ENCODE peak calls at places on chromosomes 5 and 9, in seven cellular contexts. C is SK-N-SH, Q is K562, G is GM12878, U is HCT116, H is HepG2, F is H1. Y is an unnamed sample.

GRCh38 chr9:133968428-133968827 is 23.7 kb downstream of the VAV2 start:
- DNase-seq in G (no peak), U (no peak), Q (no peak), H (no peak), C (no peak), F (no peak), Y (no peak)

GRCh38 chr5:81167078-81167477 is 66.0 kb upstream of the CKMT2 start:
- DNase-seq in G (no peak), C (no peak), F (no peak), U (no peak), Q (no peak), H (no peak), Y (no peak)

GRCh38 chr9:121975801-121976277 is 117.3 kb downstream of the TTLL11 start:
- DNase-seq in C (no peak), Q (no peak), U (peak), H (peak), G (no peak), F (no peak), Y (no peak)

GRCh38 chr5:148383564-148384388 is at the start of gene FBXO38:
- DNase-seq in C (peak), Q (peak), H (peak), F (peak), G (peak), U (peak), Y (peak)

GRCh38 chr9:115263731-115264130 is 145.8 kb upstream of the TNC start:
- DNase-seq in H (no peak), U (no peak), G (no peak), C (no peak), Q (no peak), F (no peak), Y (no peak)

GRCh38 chr9:35518212-35518917 is 28.5 kb downstream of the RUSC2 start:
- DNase-seq in U (peak), Q (no peak), C (no peak), H (peak), G (no peak), F (no peak), Y (peak)

GRCh38 chr5:136134653-136135052 is 2.0 kb downstream of the SMAD5 start:
- DNase-seq in Q (no peak), H (no peak), F (no peak), G (no peak), U (no peak), C (no peak), Y (no peak)

GRCh38 chr9:102479191-102479590 is 515.9 kb upstream of the CYLC2 start:
- DNase-seq in H (no peak), F (no peak), Q (no peak), C (no peak), U (no peak), G (no peak), Y (no peak)

GRCh38 chr9:77807295-77807694 is 159.2 kb upstream of the GNA14 start:
- DNase-seq in C (no peak), G (no peak), H (peak), F (no peak), Q (no peak), U (no peak), Y (no peak)

GRCh38 chr9:120916573-120916972 is 10.0 kb downstream of the TRAF1 start:
- DNase-seq in H (no peak), C (peak), F (no peak), G (no peak), U (no peak), Q (no peak), Y (no peak)

GRCh38 chr5:131224387-131225191 is 39.3 kb upstream of the CDC42SE2 start:
- DNase-seq in G (peak), C (no peak), U (no peak), F (no peak), Q (no peak), H (no peak), Y (no peak)

GRCh38 chr9:111178361-111179043 is 140.2 kb upstream of the LPAR1 start:
- DNase-seq in F (no peak), C (no peak), U (no peak), Q (no peak), H (no peak), G (no peak), Y (no peak)

GRCh38 chr5:137320056-137321045 is 178.8 kb downstream of the SPOCK1 start:
- DNase-seq in G (no peak), Q (peak), C (peak), U (peak), H (peak), F (no peak), Y (peak)

GRCh38 chr5:173848986-173849596 is 39.1 kb upstream of the CPEB4 start:
- DNase-seq in F (no peak), U (no peak), H (no peak), Q (no peak), C (no peak), G (no peak), Y (no peak)

GRCh38 chr5:140331638-140332037 is 14.8 kb downstream of the HBEGF start:
- DNase-seq in C (no peak), G (no peak), U (no peak), F (no peak), H (no peak), Q (no peak), Y (no peak)

GRCh38 chr9:120366646-120367019 is 213.3 kb downstream of the CDK5RAP2 start:
- DNase-seq in U (peak), F (peak), G (no peak), Q (no peak), C (no peak), H (peak), Y (peak)

GRCh38 chr5:113387844-113388243 is 46.9 kb downstream of the TSSK1B start:
- DNase-seq in Q (no peak), H (no peak), F (no peak), U (no peak), C (no peak), G (no peak), Y (no peak)

GRCh38 chr5:42641321-42642005 is 115.2 kb upstream of the CCDC152 start:
- DNase-seq in C (no peak), H (no peak), F (no peak), U (no peak), Q (no peak), G (no peak), Y (peak)

GRCh38 chr5:126881821-126882220 is 104.9 kb downstream of the LMNB1 start:
- DNase-seq in Q (no peak), F (no peak), G (no peak), U (no peak), H (no peak), C (no peak), Y (no peak)

GRCh38 chr5:115962565-115963402 is 509 bp downstream of the LVRN start:
- DNase-seq in Q (no peak), H (no peak), G (no peak), U (no peak), C (peak), F (no peak), Y (no peak)

GRCh38 chr5:115963566-115963965 is 1.3 kb downstream of the LVRN start:
- DNase-seq in G (no peak), H (no peak), U (no peak), C (peak), F (no peak), Q (no peak), Y (no peak)

DNA sequence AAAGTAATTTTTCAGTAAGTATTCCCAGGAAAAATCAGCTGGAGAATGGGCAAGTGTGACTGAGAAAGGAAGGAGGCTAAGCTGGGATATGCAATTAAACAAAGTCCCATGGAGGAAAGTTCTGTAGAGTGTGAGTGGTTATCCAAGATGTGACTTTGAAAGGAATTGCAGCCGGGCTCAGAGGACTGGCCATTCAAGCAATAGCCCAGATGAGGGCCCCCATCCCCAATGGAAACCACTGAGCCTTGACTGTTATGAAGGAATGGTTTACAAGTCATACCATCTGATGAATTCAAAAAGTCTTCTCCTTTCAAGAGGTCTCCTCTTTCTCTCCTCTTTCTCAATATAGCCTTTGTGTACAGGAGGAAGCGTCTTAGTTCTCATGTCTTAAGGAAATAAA is 6.5 kb downstream of the LVRN start:
- DNase-seq in Q (no peak), C (no peak), F (no peak), H (no peak), U (no peak), G (no peak), Y (no peak)
- TF ChIP-seq JUND in Q (no peak), C (no peak), F (no peak), H (no peak), U (no peak), G (no peak), Y (no peak)

DNA sequence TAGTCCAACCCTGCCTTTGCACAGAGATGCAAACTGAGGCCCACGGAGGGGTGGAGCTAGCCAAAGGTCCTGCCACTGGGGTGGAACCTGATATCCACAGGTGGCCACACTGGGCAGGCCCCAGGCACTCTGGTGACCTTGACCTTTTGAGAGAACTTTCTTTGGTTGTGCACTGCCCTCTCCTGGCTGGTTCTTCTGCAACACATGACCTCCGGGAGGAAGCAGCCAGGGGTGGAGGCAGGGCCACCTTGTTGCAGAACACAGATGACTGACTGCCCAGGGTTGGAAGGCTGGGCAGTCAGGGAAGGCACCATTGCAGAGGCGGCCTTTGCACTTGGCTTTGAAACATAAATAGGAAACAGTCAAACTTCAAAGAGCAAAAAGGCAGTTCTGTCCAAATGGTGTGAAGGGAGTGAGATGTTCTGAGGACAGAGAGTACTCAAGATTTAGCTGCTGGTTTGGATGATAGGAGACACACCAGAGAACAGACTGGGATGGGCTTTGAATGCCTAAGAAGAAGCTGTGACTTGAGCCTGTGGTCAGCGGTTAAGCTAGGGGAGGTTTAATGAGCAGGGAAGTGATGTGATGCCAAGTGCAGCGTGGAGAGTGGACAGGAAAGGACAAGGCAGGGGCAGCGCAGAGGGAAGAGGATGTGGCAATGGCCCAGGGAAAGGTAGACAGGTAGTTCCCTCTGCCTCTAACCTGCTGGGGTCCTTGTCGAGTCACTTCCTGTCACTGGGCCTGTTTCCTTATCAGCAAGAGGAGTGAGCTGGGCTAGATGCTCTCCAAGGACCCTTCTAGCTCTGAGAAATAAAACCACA is 6.8 kb upstream of the TCOF1 start:
- DNase-seq in U (peak), C (peak), H (peak), F (peak), G (peak), Q (peak), Y (peak)
- TF ChIP-seq JUND in U (no peak), C (no peak), H (no peak), F (no peak), G (no peak), Q (no peak), Y (no peak)

GRCh38 chr5:86864022-86864421 is 246.3 kb downstream of the COX7C start:
- DNase-seq in H (no peak), Q (no peak), U (no peak), C (peak), F (no peak), G (no peak), Y (no peak)

GRCh38 chr5:86865396-86865795 is 247.7 kb downstream of the COX7C start:
- DNase-seq in U (no peak), F (no peak), H (no peak), Q (no peak), C (no peak), G (no peak), Y (no peak)

GRCh38 chr5:86866036-86866435 is 248.3 kb downstream of the COX7C start:
- DNase-seq in G (no peak), C (no peak), U (no peak), H (no peak), F (no peak), Q (no peak), Y (no peak)

DNA sequence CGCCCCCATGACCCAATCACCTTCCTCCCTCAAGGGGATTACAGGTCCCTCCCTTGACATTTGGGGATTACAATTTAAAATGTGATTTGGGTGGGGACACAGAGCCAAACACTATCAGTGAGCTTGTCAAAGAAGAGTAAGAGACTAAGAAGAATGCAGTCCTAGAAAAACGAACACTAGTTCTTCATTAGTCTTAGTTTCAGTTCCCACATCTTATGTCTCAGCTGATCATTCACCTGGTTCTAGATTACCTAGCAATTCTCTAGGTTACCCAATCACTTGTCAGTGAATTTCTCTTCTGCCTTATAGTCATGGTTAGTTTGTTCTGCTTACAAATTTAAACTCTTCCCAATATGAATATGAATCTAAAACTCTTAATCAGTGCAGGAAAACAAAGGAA is 251.5 kb downstream of the COX7C start:
- DNase-seq in G (no peak), U (no peak), C (no peak), Q (no peak), F (no peak), H (no peak), Y (no peak)
- TF ChIP-seq JUND in G (no peak), U (no peak), C (no peak), Q (no peak), F (no peak), H (no peak), Y (no peak)

DNA sequence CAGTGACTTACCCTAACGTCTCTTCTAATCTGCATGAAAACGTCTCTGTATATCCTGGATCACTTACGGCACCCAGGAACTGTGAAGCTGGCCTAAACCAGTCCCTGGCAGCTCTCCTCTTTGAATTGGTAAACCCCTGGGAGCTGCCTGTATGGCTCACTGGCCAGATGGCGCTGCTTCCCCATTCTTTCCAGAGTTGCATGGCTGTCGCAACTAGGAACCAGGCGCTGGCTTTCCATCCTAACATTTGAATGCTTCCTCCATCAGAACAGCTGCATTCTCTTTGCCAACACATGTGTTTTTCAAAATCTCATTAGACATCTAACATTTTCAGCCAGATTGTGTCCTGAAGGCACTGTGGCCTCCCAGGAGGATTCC is 8.0 kb upstream of the PCA3 start:
- DNase-seq in H (peak), C (peak), Q (no peak), F (peak), G (no peak), U (no peak), Y (no peak)
- TF ChIP-seq JUND in H (no peak), C (no peak), Q (no peak), F (no peak), G (no peak), U (no peak), Y (no peak)

GRCh38 chr9:71826289-71826688 is 58.0 kb upstream of the CEMIP2 start:
- DNase-seq in H (no peak), Q (no peak), F (no peak), U (no peak), G (no peak), C (no peak), Y (no peak)
- TF ChIP-seq JUND in H (no peak), Q (no peak), F (no peak), U (no peak), G (no peak), C (no peak), Y (no peak)

DNA sequence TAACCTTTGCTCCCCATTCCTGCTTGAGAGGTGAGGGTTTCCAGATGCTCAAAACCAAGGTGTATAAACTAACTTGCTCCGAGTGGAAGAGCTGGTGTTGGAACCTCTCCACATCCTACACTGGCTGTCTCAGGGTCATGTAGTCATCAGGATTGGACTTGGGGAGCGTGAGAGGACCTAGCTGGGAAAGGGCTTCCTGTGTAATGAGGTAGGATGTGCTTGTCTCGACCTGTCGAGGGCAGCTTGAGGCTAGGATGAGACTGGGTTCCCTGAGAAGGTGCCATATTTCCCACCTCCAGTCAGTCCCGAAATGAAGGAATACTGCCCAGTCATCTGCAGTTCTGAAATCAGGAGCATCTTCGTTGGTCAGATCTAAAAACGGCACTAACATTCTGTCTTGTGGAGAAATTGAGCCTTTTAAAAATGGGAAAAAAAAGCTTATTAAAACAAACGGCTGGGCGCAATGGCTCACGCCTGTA is 1.3 kb downstream of the CCNI2 start:
- DNase-seq in H (no peak), Q (no peak), G (no peak), F (no peak), U (no peak), C (peak), Y (no peak)
- TF ChIP-seq JUND in H (no peak), Q (no peak), G (no peak), F (no peak), U (no peak), C (no peak), Y (no peak)

DNA sequence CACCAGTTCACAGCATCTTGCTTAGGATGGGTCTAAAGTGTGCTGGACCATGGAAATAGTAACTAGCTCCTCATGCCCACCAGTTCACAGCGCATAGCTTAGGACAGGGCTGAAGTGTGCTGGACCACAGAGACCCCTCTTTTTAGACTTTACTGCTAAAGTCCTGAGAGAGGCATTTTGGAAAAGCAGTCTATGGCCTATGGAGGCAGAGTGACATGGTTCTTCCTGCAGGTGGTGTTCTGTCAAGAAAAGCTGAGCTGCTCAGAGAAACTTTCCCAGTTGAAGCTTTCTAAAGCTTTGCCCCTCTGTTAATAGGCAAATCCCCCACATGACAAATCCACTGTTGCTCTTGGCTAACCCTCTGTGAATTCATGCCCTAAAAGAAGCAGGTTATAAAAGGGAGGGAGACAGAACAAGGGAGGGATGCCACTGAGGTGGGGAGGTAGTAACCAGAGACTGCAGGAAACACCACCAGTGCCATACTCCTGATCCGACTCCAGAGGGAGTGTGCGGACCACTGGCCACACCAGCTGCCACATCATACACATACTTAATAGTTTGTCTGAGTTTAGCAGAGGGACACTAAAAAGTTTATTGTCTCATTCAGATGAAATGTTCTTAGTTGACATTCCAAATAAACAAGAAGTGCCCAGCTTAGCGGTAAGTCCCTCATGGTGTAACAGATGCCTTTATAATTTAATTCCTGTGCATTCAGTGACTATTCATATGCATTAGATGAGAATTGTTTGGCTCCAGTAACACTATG is 236.1 kb upstream of the NFIL3 start:
- DNase-seq in G (no peak), U (peak), F (no peak), C (peak), Q (peak), H (no peak), Y (peak)
- TF ChIP-seq JUND in G (no peak), U (no peak), F (no peak), C (no peak), Q (no peak), H (no peak), Y (no peak)

Y was measured in T47D.